ENCODE peak calls at places on chromosomes 5 and 9, in nine cellular contexts. O is NCI-H1048; L is RPMI8226; E is heart left ventricle; V is neural crest cell; X is stomach; K is Calu3; C is upper lobe of right lung; G is activated effector memory CD4-positive, alpha-beta T cell treated with anti-CD3 and anti-CD28 coated beads, Interleukin-2, amount 50 U/mL, for 16 hours. B is an unnamed sample.

GRCh38 chr5:71810023-71810422 is 90.9 kb downstream of the CARTPT start:
- DNase-seq in X (no peak), G (no peak), K (no peak), V (no peak), O (no peak), C (no peak), E (no peak), L (no peak), B (no peak)

GRCh38 chr5:172454355-172455086 is at the start of gene SH3PXD2B:
- DNase-seq in V (peak), E (peak), K (peak), X (peak), C (peak), O (no peak), L (peak), G (peak), B (peak)

GRCh38 chr5:33745101-33745770 is 146.6 kb downstream of the ADAMTS12 start:
- DNase-seq in C (no peak), V (no peak), K (no peak), L (no peak), E (no peak), X (no peak), G (no peak), O (no peak), B (no peak)

GRCh38 chr5:56737002-56737621 is 78.2 kb upstream of the MAP3K1 start:
- DNase-seq in V (no peak), K (no peak), E (no peak), L (no peak), O (no peak), G (no peak), X (no peak), C (no peak), B (no peak)

GRCh38 chr9:112846528-112847488 is 43.9 kb downstream of the SLC46A2 start:
- DNase-seq in C (no peak), V (no peak), G (no peak), E (no peak), X (no peak), K (no peak), O (no peak), L (no peak), B (peak)

GRCh38 chr5:142852799-142853198 is 82.6 kb downstream of the ARHGAP26 start:
- DNase-seq in V (no peak), O (no peak), K (no peak), E (no peak), G (no peak), X (no peak), L (no peak), C (no peak), B (no peak)

GRCh38 chr5:138449501-138450239 is 10.8 kb downstream of the REEP2 start:
- DNase-seq in E (peak), X (peak), C (peak), V (peak), O (peak), K (peak), G (peak), L (peak), B (peak)

GRCh38 chr9:107782381-107782780 is 292.8 kb upstream of the KLF4 start:
- DNase-seq in V (no peak), C (no peak), E (no peak), X (no peak), K (no peak), O (no peak), L (no peak), G (no peak), B (peak)

GRCh38 chr5:54274944-54275343 is 35.4 kb downstream of the ARL15 start:
- DNase-seq in O (no peak), E (no peak), L (no peak), V (no peak), K (no peak), G (no peak), C (no peak), X (no peak), B (no peak)

GRCh38 chr5:181152406-181152805 is 5.0 kb downstream of the OR2V2 start:
- DNase-seq in V (no peak), C (no peak), O (no peak), E (no peak), X (no peak), L (no peak), G (no peak), K (no peak), B (no peak)

GRCh38 chr5:32831630-32832029 is 120.5 kb downstream of the NPR3 start:
- DNase-seq in V (no peak), K (no peak), X (no peak), E (no peak), G (no peak), C (no peak), O (no peak), L (no peak), B (no peak)

GRCh38 chr9:6680797-6681146 is 35.2 kb upstream of the GLDC start:
- DNase-seq in L (peak), X (peak), K (peak), O (no peak), E (peak), G (peak), V (no peak), C (peak), B (peak)

GRCh38 chr5:5710471-5710870 is 288.0 kb downstream of the ICE1 start:
- DNase-seq in X (no peak), G (no peak), O (no peak), V (no peak), K (no peak), C (no peak), E (no peak), L (no peak), B (no peak)

GRCh38 chr9:36415822-36416515 is 15.9 kb upstream of the RNF38 start:
- DNase-seq in E (no peak), V (no peak), K (no peak), O (no peak), C (no peak), L (no peak), X (no peak), G (no peak), B (no peak)

GRCh38 chr5:111280282-111280901 is 56.2 kb downstream of the CAMK4 start:
- DNase-seq in K (no peak), G (no peak), C (no peak), X (no peak), V (no peak), L (no peak), E (no peak), O (no peak), B (no peak)

GRCh38 chr5:115774684-115775083 is 41.8 kb downstream of the CDO1 start:
- DNase-seq in V (no peak), G (no peak), O (no peak), X (no peak), C (no peak), E (peak), K (no peak), L (no peak), B (no peak)

GRCh38 chr9:32741706-32742105 is 41.6 kb upstream of the TMEM215 start:
- DNase-seq in X (no peak), E (no peak), G (no peak), L (peak), C (no peak), V (no peak), K (peak), O (no peak), B (no peak)

GRCh38 chr5:80958611-80959010 is 1.6 kb upstream of the RASGRF2 start:
- DNase-seq in K (no peak), X (no peak), G (no peak), C (no peak), V (no peak), L (no peak), E (no peak), O (no peak), B (no peak)

GRCh38 chr5:68839019-68839552 is 254.7 kb upstream of the SLC30A5 start:
- DNase-seq in O (no peak), E (no peak), C (no peak), L (no peak), V (no peak), K (no peak), X (no peak), G (no peak), B (no peak)

GRCh38 chr9:126853667-126854066 is 6.8 kb upstream of the ZBTB34 start:
- DNase-seq in V (no peak), E (no peak), K (peak), X (no peak), O (no peak), C (no peak), G (no peak), L (no peak), B (peak)

GRCh38 chr5:163730206-163730782 is 224.9 kb downstream of the MAT2B start:
- DNase-seq in V (no peak), L (peak), X (no peak), K (peak), O (no peak), G (no peak), C (peak), E (no peak), B (no peak)

GRCh38 chr5:157689942-157690689 is 18.8 kb downstream of the C5orf52 start:
- DNase-seq in O (no peak), V (no peak), K (no peak), C (no peak), E (no peak), X (no peak), G (peak), L (no peak), B (no peak)

GRCh38 chr5:10583663-10584572 is 20.0 kb downstream of the ANKRD33B start:
- DNase-seq in O (no peak), L (no peak), K (no peak), C (no peak), G (no peak), V (no peak), E (no peak), X (no peak), B (no peak)

GRCh38 chr5:111993242-111993641 is 236.2 kb upstream of the NREP start:
- DNase-seq in E (no peak), X (no peak), K (no peak), O (no peak), L (no peak), V (no peak), C (no peak), G (no peak), B (no peak)

GRCh38 chr5:111641533-111642230 is 115.3 kb downstream of the NREP start:
- DNase-seq in L (no peak), X (no peak), E (no peak), C (no peak), K (no peak), O (no peak), G (no peak), V (no peak), B (peak)

B was measured in GM03348.